ENCODE peak calls at places on chromosome 20, in four cellular contexts. D, A, B and L are unnamed samples.
A peak's percentile ranks its signal among the peaks of the same experiment; 100 is the strongest.

GRCh38 chr20:11924923-11925322 is 7.2 kb downstream of the BTBD3 start:
- DNase-seq in D (no peak), B (no peak), A (no peak), L (no peak)

GRCh38 chr20:20277772-20278382 is 90.0 kb upstream of the INSM1 start:
- DNase-seq in A (no peak), B (no peak), D (no peak), L (no peak)

GRCh38 chr20:36926653-36927200 is 24.8 kb downstream of the SAMHD1 start:
- DNase-seq in D (no peak), B (no peak), A (no peak), L (no peak)

GRCh38 chr20:34316191-34316814 is 13.1 kb upstream of the AHCY start:
- DNase-seq in D (peak; percentile 33), A (no peak), B (no peak), L (no peak)

GRCh38 chr20:6583134-6583738 is 184.2 kb upstream of the BMP2 start:
- DNase-seq in D (peak; percentile 55), B (peak; percentile 48), A (peak; percentile 56), L (peak; percentile 85)

GRCh38 chr20:571754-572331 is 28.3 kb upstream of the CSNK2A1 start:
- DNase-seq in B (peak; percentile 63), A (peak; percentile 61), D (no peak), L (peak; percentile 85)

GRCh38 chr20:14062786-14063185 is 67.5 kb downstream of the MACROD2 start:
- DNase-seq in A (no peak), B (no peak), D (no peak), L (no peak)

GRCh38 chr20:1577906-1578305 is 20.4 kb upstream of the SIRPD start:
- DNase-seq in B (no peak), A (no peak), D (no peak), L (no peak)

GRCh38 chr20:60306105-60306504 is 347.9 kb downstream of the CDH26 start:
- DNase-seq in D (no peak), B (no peak), A (no peak), L (no peak)

GRCh38 chr20:56440346-56441007 is 27.9 kb upstream of the RTF2 start:
- DNase-seq in D (no peak), A (no peak), B (no peak), L (no peak)

GRCh38 chr20:19074828-19075516 is 137.5 kb upstream of the SLC24A3 start:
- DNase-seq in B (peak; percentile 20), A (no peak), D (no peak), L (peak; percentile 22)

GRCh38 chr20:10648651-10649050 is 25.1 kb downstream of the JAG1 start:
- DNase-seq in B (no peak), A (no peak), D (peak; percentile 91), L (peak; percentile 46)

GRCh38 chr20:51985753-51986152 is 183.4 kb upstream of the SALL4 start:
- DNase-seq in B (no peak), D (no peak), A (peak; percentile 34), L (no peak)

GRCh38 chr20:53322651-53323050 is 271.0 kb downstream of the ZNF217 start:
- DNase-seq in D (no peak), B (no peak), A (no peak), L (no peak)

GRCh38 chr20:33650111-33650752 is 11.9 kb upstream of the C20orf144 start:
- DNase-seq in B (no peak), A (no peak), D (no peak), L (no peak)

GRCh38 chr20:25508083-25508770 is 77.1 kb downstream of the NINL start:
- DNase-seq in A (no peak), D (peak; percentile 85), B (no peak), L (no peak)

GRCh38 chr20:17955302-17955701 is 13.3 kb downstream of the SNX5 start:
- DNase-seq in D (no peak), A (no peak), B (no peak), L (no peak)

GRCh38 chr20:40689100-40689942 is at the start of gene MAFB:
- DNase-seq in B (peak; percentile 90), D (peak; percentile 71), A (peak; percentile 90), L (peak; percentile 88)
- H4K5ac ChIP-seq in B (no peak within 1 kb of the TSS), D (no peak within 1 kb of the TSS), A (no peak within 1 kb of the TSS), L (no peak within 1 kb of the TSS)

GRCh38 chr20:64102647-64103354 is 4.6 kb downstream of the NPBWR2 start:
- DNase-seq in B (peak; percentile 72), A (peak; percentile 74), D (no peak), L (peak; percentile 57)
- H3K4me1 ChIP-seq in B (peaks cover 8% of the 10 kb centered on the region), A (no peaks in the 10 kb centered on the region), D (no peaks in the 10 kb centered on the region), L (no peaks in the 10 kb centered on the region)

GRCh38 chr20:44716309-44717106 is 1.3 kb downstream of the CCN5 start:
- DNase-seq in A (no peak), D (no peak), B (no peak), L (no peak)

GRCh38 chr20:44717986-44718385 is 2.8 kb downstream of the CCN5 start:
- DNase-seq in B (peak; percentile 78), A (peak; percentile 63), D (no peak), L (peak; percentile 52)

GRCh38 chr20:44714102-44714700 is 968 bp upstream of the CCN5 start:
- DNase-seq in A (no peak), B (no peak), D (no peak), L (no peak)

GRCh38 chr20:44715495-44716308 is 533 bp downstream of the CCN5 start:
- DNase-seq in D (no peak), B (no peak), A (no peak), L (no peak)

DNA sequence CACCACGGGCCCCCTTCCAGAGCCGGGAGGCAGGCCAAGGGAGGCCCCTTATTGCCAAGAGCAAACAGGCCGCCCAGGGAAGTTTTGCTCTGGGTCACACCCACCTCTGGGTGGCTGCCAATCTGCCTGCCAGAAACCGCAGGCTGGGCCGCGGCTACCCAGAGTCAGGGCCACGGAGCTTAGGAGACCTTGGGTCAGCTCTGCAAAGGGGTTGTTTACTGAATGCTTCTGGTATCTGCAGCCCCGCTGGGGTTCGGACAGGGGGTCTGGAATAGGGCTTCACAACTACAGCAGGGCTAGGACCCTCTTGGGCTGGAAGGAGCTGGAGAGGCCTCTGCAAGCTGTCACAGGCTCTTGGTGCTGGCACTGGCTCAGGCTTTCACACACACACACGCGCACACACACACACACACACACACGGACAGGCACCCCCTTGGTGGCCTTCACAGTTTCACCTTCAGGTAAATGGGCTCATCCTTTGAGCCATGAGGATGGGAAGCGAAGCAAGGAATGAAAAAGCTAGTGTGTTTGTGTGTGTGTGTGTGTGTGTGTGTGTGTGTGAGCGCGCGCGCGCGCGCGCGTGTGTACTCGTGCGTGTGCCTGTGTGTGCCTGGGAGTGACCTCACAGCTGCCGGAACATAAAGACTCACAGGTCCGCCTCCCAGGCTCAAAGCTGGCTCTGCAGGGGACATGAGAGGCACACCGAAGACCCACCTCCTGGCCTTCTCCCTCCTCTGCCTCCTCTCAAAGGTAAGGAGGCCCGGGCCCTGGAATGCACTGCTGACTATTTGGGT is at the start of gene CCN5:
- DNase-seq in D (peak; percentile 64), B (no peak), A (no peak), L (no peak)
- H2BK120ac ChIP-seq in D (peak within 1 kb of the TSS; percentile 30), B (peak within 1 kb of the TSS; percentile 6), A (no peak within 1 kb of the TSS), L (no peak within 1 kb of the TSS)

GRCh38 chr20:62733250-62733842 is 24.7 kb downstream of the NTSR1 start:
- DNase-seq in A (no peak), B (no peak), D (no peak), L (no peak)
- H4K5ac ChIP-seq in A (no peak overlapping the region), B (no peak overlapping the region), D (no peak overlapping the region), L (no peak overlapping the region)

GRCh38 chr20:50393990-50394561 is 116.1 kb upstream of the PTPN1 start:
- DNase-seq in B (no peak), D (no peak), A (no peak), L (no peak)
- H3K4me1 ChIP-seq in B (no peaks in the 10 kb centered on the region), D (peaks cover 10% of the 10 kb centered on the region), A (no peaks in the 10 kb centered on the region), L (no peaks in the 10 kb centered on the region)

DNA sequence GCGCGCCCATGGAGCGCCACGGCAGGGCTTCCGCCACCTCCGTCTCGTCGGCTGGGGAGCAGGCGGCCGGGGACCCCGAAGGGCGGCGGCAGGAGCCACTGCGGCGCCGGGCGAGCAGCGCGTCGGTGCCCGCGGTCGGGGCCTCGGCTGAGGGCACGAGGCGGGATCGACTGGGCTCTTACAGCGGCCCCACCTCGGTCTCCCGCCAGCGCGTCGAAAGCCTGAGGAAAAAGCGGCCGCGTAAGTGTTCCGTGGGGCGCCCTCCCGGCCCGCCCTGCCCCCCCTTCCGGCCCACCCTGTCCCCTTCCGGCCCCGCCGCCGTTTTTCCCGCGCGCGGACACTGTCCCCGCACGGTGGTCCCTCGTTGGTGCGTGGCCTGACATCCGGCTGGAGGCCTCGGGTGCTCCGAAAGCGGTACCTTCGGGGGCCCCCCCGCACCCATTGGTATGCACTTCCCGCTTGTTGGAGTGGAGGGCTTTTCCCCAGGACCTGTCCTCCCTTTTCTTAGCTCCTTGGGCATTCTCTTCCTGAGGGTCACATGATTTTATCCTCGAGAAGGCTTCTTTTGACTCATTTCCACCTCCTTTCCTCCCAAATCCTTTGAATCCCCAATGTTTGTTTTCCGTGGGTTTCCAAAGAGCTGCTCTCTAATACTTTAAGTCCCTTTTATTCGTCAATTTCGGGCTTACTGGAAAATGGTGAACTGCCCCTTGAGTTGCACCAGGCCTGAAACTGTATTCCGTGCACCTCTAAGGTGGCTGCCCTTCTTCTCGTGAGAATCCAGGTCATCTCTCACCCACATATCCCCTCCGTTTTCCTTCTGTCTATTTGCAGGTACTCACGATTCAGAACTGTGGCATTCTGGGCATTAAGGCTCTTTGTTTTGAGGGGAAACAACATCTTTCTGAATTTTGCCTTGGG is 562 bp downstream of the PANK2 start:
- DNase-seq in D (no peak), A (no peak), B (peak; percentile 53), L (peak; percentile 46)
- H2BK120ac ChIP-seq in D (peak overlapping the region; percentile 5), A (no peak overlapping the region), B (no peak overlapping the region), L (peak overlapping the region; percentile 31)

GRCh38 chr20:45944965-45945677 is 10.6 kb downstream of the PCIF1 start:
- DNase-seq in A (no peak), D (no peak), B (no peak), L (peak; percentile 40)

GRCh38 chr20:45946149-45946970 is 11.9 kb downstream of the PCIF1 start:
- DNase-seq in A (no peak), B (no peak), D (no peak), L (no peak)

GRCh38 chr20:45943613-45944012 is 9.1 kb downstream of the PCIF1 start:
- DNase-seq in A (no peak), D (no peak), B (no peak), L (no peak)

GRCh38 chr20:45945678-45946148 is 11.2 kb downstream of the PCIF1 start:
- DNase-seq in A (no peak), B (no peak), D (peak; percentile 21), L (peak; percentile 56)

GRCh38 chr20:45944151-45944964 is 9.9 kb downstream of the PCIF1 start:
- DNase-seq in A (no peak), D (no peak), B (no peak), L (no peak)
- H4K5ac ChIP-seq in A (no peak overlapping the region), D (no peak overlapping the region), B (no peak overlapping the region), L (no peak overlapping the region)

DNA sequence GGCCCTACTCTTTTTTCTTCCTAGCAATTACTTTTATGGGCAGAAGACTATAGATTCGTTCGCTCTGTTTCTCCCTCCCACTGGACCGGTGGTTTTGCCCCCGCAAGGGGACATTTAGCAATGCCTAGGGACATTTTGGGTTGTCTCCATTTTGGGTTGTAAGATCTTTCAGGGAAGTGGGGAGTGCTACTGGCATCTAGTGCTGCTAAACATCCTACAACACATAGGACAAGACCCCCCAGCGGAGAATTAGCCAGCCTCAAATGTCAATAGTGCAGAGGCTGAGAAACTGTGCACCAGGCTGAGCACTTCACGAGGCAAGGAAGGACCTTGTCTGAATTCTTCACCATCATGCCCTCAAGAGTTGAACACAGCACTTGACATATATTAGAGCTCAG is 4.8 kb upstream of the ZMYND8 start:
- DNase-seq in A (no peak), D (no peak), B (no peak), L (no peak)
- H3K4me1 ChIP-seq in A (peaks cover 31% of the 10 kb centered on the region), D (peaks cover 42% of the 10 kb centered on the region), B (peaks cover 57% of the 10 kb centered on the region), L (peaks cover 36% of the 10 kb centered on the region)